ENCODE peak calls at places on chromosomes 3 and 15, in six cellular contexts. S, H, Q, X, F and E are unnamed samples.

GRCh38 chr3:109098245-109098644 is 19.7 kb downstream of the MORC1 start:
- DNase-seq in H (peak), S (no peak), X (no peak), F (peak), Q (no peak), E (no peak)

GRCh38 chr15:56095406-56095805 is 102.0 kb upstream of the NEDD4 start:
- DNase-seq in F (no peak), S (no peak), H (no peak), X (no peak), Q (no peak), E (no peak)

GRCh38 chr3:23877324-23877980 is 39.3 kb downstream of the NKIRAS1 start:
- DNase-seq in X (no peak), F (no peak), Q (no peak), S (no peak), H (peak), E (no peak)

GRCh38 chr3:186151077-186151971 is 42.4 kb upstream of the ETV5 start:
- DNase-seq in X (no peak), S (peak), H (no peak), F (no peak), Q (no peak), E (no peak)

GRCh38 chr3:38141173-38141951 is 2.9 kb downstream of the MYD88 start:
- DNase-seq in Q (no peak), F (no peak), S (no peak), X (peak), H (no peak), E (no peak)

GRCh38 chr3:36734742-36735141 is 29.6 kb downstream of the DCLK3 start:
- DNase-seq in H (no peak), X (no peak), S (no peak), F (no peak), Q (no peak), E (no peak)

GRCh38 chr3:71062037-71062919 is 521.2 kb downstream of the FOXP1 start:
- DNase-seq in Q (no peak), H (no peak), S (no peak), X (no peak), F (no peak), E (no peak)

GRCh38 chr15:90201944-90202375 is 830 bp downstream of the SEMA4B start:
- DNase-seq in S (no peak), F (peak), H (no peak), X (peak), Q (no peak), E (no peak)

GRCh38 chr15:25543156-25543555 is 104.3 kb upstream of the UBE3A start:
- DNase-seq in F (no peak), Q (no peak), H (no peak), S (no peak), X (no peak), E (no peak)

GRCh38 chr15:70308011-70308761 is 210.5 kb upstream of the TLE3 start:
- DNase-seq in Q (peak), F (no peak), S (peak), X (no peak), H (no peak), E (no peak)

GRCh38 chr15:29978411-29979382 is 104.1 kb upstream of the GOLGA8J start:
- DNase-seq in S (no peak), H (no peak), F (no peak), Q (no peak), X (no peak), E (no peak)

GRCh38 chr3:154071154-154071553 is 50.0 kb upstream of the ARHGEF26 start:
- DNase-seq in H (no peak), X (no peak), Q (no peak), F (no peak), S (no peak), E (no peak)

GRCh38 chr3:112027839-112028238 is 6.7 kb upstream of the TMPRSS7 start:
- DNase-seq in H (no peak), S (no peak), F (no peak), Q (no peak), X (no peak), E (no peak)

GRCh38 chr15:57740048-57740447 is 33.5 kb downstream of the POLR2M start:
- DNase-seq in X (no peak), Q (no peak), F (no peak), S (no peak), H (no peak), E (no peak)

GRCh38 chr3:46905661-46906451 is 28.3 kb downstream of the PTH1R start:
- DNase-seq in Q (no peak), S (no peak), F (no peak), H (no peak), X (no peak), E (no peak)

GRCh38 chr3:23991236-23992050 is 46.4 kb downstream of the NR1D2 start:
- DNase-seq in Q (no peak), H (no peak), F (no peak), S (no peak), X (no peak), E (no peak)

GRCh38 chr3:148372476-148372875 is 325.2 kb upstream of the AGTR1 start:
- DNase-seq in F (no peak), X (no peak), Q (no peak), S (no peak), H (no peak), E (no peak)

GRCh38 chr3:120552184-120553020 is 43.7 kb upstream of the NDUFB4 start:
- DNase-seq in S (no peak), F (no peak), X (no peak), Q (no peak), H (no peak), E (no peak)

GRCh38 chr3:120558784-120559227 is 37.3 kb upstream of the NDUFB4 start:
- DNase-seq in H (peak), S (peak), F (peak), X (peak), Q (peak), E (peak)

GRCh38 chr3:120557115-120557514 is 39.0 kb upstream of the NDUFB4 start:
- DNase-seq in H (no peak), Q (no peak), S (no peak), F (no peak), X (no peak), E (no peak)

GRCh38 chr3:120555661-120556509 is 40.3 kb upstream of the NDUFB4 start:
- DNase-seq in F (no peak), X (no peak), Q (no peak), H (no peak), S (no peak), E (no peak)

DNA sequence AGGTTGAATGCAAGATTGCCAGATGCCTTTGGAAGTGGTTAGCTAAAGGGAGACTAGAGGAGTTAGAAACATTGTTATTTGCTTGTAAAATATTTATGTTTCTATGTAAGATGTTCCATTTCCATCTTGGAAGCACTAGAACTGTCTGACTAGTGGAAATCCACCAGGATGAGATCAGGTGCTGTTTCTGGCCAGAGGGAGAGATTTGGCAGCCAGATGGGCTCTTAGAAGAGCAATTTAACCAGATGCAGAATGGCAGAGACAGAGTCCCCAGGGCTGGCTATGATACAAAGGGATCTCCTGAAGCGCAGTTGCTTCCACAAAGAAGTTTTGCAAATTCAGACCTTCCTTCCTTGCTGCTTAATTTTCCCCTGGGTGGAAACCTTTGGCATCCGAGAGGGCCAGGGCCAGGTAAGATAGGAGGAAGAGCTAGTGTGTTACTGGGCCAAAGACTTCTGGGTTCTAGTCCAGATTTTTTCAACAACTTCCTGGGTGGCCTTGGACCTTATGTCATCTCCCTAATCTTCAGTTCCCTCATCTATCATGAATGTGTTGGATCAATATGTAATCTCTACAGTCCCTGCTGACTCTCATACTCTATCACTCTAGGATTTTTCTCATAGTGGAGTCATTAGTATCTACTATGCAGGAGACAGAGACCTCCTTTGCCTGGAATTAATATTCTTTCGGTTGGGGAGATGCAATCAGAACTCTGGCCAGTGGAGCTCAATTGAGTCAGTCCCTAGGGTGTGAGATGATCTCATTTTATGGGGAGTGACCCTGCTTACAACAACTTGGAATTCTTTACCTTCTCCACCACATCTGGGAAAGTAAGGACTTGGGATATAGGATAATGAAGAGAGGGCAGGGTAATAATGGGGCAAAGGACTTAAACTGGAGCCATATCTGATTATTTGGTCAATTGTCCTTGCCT is 41.1 kb upstream of the NDUFB4 start:
- DNase-seq in F (no peak), S (no peak), Q (no peak), X (no peak), H (no peak), E (no peak)
- TF ChIP-seq POLR2AphosphoS5 in F (no peak), S (no peak), Q (no peak), X (no peak), H (no peak), E (no peak)

GRCh38 chr3:129025691-129026435 is 24.8 kb downstream of the EFCC1 start:
- DNase-seq in S (no peak), F (no peak), Q (no peak), H (no peak), X (no peak), E (no peak)

GRCh38 chr3:129028866-129029265 is 27.8 kb downstream of the EFCC1 start:
- DNase-seq in S (no peak), X (no peak), H (no peak), F (no peak), Q (no peak), E (no peak)

GRCh38 chr3:129025108-129025507 is 24.0 kb downstream of the EFCC1 start:
- DNase-seq in S (no peak), X (no peak), H (no peak), F (no peak), Q (no peak), E (no peak)

GRCh38 chr3:129027544-129027880 is 26.4 kb downstream of the EFCC1 start:
- DNase-seq in X (no peak), S (no peak), H (no peak), Q (no peak), F (no peak), E (no peak)

GRCh38 chr3:129026728-129027543 is 25.8 kb downstream of the EFCC1 start:
- DNase-seq in H (peak), F (peak), S (peak), Q (peak), X (peak), E (peak)
- TF ChIP-seq POLR2A in H (no peak), F (peak), S (peak), Q (no peak), X (no peak), E (peak)

GRCh38 chr3:128075516-128076464 is 23.6 kb downstream of the SEC61A1 start:
- DNase-seq in Q (peak), F (peak), X (peak), S (no peak), H (no peak), E (peak)
- TF ChIP-seq TAF1 in Q (no peak), F (peak), X (peak), S (no peak), H (no peak), E (no peak)

GRCh38 chr15:52163321-52164190 is 27.6 kb downstream of the GNB5 start:
- DNase-seq in X (peak), H (no peak), F (no peak), S (no peak), Q (no peak), E (no peak)
- TF ChIP-seq POLR2AphosphoS5 in X (no peak), H (no peak), F (no peak), S (no peak), Q (no peak), E (no peak)

GRCh38 chr3:12662593-12663310 is 1.2 kb downstream of the RAF1 start:
- DNase-seq in Q (no peak), F (peak), S (no peak), H (no peak), X (no peak), E (no peak)
- TF ChIP-seq POLR2A in Q (no peak), F (peak), S (no peak), H (no peak), X (no peak), E (no peak)

GRCh38 chr3:170033489-170033888 is 4.3 kb upstream of the GPR160 start:
- DNase-seq in F (no peak), X (no peak), S (no peak), Q (no peak), H (no peak), E (no peak)

GRCh38 chr3:170043506-170043905 is 5.7 kb downstream of the GPR160 start:
- DNase-seq in F (no peak), H (no peak), X (no peak), Q (no peak), S (no peak), E (no peak)

GRCh38 chr3:170038434-170039110 is 777 bp downstream of the GPR160 start:
- DNase-seq in H (no peak), X (peak), F (no peak), Q (peak), S (no peak), E (peak)

GRCh38 chr3:170040283-170040907 is 2.6 kb downstream of the GPR160 start:
- DNase-seq in X (no peak), H (no peak), S (no peak), Q (no peak), F (no peak), E (no peak)

DNA sequence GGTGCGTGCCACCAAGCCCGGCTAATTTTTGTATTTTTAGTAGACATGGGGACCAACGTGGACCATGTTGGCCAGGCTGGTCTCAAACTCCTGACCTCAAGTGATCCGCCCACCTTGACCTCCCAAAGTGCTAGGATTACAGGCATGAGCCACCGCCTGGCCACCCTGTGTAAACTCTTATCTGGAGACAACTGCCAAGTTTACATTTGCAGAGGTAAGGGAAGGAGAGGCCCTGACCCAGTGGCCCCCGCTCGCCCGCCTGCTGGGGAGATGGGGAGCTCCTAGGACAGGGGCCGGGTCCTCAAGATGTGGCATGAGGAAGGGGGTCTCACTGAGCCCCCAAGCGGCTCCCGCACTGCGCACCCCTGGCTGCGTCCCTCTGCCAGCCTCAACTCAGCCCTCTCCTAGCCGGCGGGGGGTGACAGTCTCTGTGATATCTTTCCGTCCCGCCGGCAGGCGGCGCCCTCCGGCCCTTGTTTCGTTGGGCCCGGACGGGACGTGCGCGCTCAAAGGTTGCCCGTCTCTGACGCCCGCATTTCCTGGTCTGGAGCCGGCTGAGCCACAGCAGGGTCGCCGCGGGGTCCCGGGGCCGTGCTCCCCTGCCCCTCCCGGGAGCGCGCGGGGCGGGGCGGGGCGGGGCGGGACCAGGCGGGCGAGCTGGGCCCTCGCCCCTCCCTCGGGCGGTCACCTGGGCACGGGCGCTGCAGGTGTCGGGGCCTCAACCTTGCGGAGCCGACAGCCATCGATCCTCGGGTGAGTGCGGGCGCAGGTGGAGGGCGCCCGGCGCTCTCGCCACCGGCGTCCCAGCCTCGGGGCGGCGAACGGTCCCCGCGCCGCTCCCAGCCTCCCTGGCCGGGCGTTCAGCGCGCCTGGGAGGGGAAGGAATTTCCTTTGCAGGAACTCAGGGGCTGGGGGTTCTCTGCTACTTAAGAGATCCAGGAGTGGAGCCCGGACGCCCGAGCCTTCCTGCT is at the start of gene GPR160:
- DNase-seq in Q (peak), X (peak), S (no peak), H (peak), F (peak), E (peak)
- TF ChIP-seq TAF1 in Q (no peak), X (no peak), S (no peak), H (peak), F (no peak), E (no peak)